ENCODE peak calls at places on chromosomes 13 and 19, in five cellular contexts. L is tibial artery, M is astrocyte of the spinal cord, T is astrocyte, O is transverse colon. Q is an unnamed sample.
A peak's percentile ranks its signal among the peaks of the same experiment; 100 is the strongest.

GRCh38 chr13:54484166-54484565 is 1455.6 kb downstream of the OLFM4 start:
- DNase-seq in O (no peak), M (no peak), L (no peak), T (no peak), Q (no peak)

GRCh38 chr19:14563989-14564650 is 7.7 kb downstream of the NDUFB7 start:
- DNase-seq in L (no peak), M (peak; percentile 9), O (no peak), T (no peak), Q (no peak)

GRCh38 chr13:107450931-107451330 is 764.4 kb downstream of the LIG4 start:
- DNase-seq in L (no peak), T (peak; percentile 99), O (no peak), M (peak; percentile 99), Q (peak; percentile 96)

GRCh38 chr13:113874177-113874576 is 10.3 kb upstream of the GAS6 start:
- DNase-seq in O (no peak), L (peak; percentile 55), M (no peak), T (no peak), Q (no peak)

GRCh38 chr19:41457241-41457640 is 14.3 kb downstream of the ERICH4 start:
- DNase-seq in L (no peak), O (no peak), T (no peak), M (no peak), Q (no peak)

GRCh38 chr19:11166281-11167142 is 10.9 kb upstream of the SPC24 start:
- DNase-seq in M (no peak), T (no peak), O (no peak), L (peak; percentile 83), Q (no peak)

GRCh38 chr13:39960206-39960605 is 304.7 kb downstream of the COG6 start:
- DNase-seq in L (no peak), T (no peak), O (no peak), M (no peak), Q (no peak)

GRCh38 chr19:36420961-36421748 is 2.7 kb upstream of the ZFP82 start:
- DNase-seq in T (peak; percentile 60), O (no peak), L (peak; percentile 64), M (peak; percentile 28), Q (no peak)

GRCh38 chr19:35756373-35757230 is at the start of gene HSPB6:
- DNase-seq in M (peak; percentile 92), L (peak; percentile 91), O (peak; percentile 42), T (peak; percentile 29), Q (no peak)

GRCh38 chr19:39382991-39383828 is 7.7 kb downstream of the PAF1 start:
- DNase-seq in M (no peak), T (no peak), O (no peak), L (no peak), Q (no peak)

GRCh38 chr19:39385629-39386411 is 5.1 kb downstream of the PAF1 start:
- DNase-seq in M (no peak), O (no peak), L (no peak), T (no peak), Q (no peak)

GRCh38 chr19:39381910-39382611 is 8.8 kb downstream of the PAF1 start:
- DNase-seq in M (no peak), L (no peak), T (no peak), O (no peak), Q (no peak)

GRCh38 chr19:39386557-39386956 is 4.3 kb downstream of the PAF1 start:
- DNase-seq in O (no peak), T (no peak), L (no peak), M (no peak), Q (no peak)

DNA sequence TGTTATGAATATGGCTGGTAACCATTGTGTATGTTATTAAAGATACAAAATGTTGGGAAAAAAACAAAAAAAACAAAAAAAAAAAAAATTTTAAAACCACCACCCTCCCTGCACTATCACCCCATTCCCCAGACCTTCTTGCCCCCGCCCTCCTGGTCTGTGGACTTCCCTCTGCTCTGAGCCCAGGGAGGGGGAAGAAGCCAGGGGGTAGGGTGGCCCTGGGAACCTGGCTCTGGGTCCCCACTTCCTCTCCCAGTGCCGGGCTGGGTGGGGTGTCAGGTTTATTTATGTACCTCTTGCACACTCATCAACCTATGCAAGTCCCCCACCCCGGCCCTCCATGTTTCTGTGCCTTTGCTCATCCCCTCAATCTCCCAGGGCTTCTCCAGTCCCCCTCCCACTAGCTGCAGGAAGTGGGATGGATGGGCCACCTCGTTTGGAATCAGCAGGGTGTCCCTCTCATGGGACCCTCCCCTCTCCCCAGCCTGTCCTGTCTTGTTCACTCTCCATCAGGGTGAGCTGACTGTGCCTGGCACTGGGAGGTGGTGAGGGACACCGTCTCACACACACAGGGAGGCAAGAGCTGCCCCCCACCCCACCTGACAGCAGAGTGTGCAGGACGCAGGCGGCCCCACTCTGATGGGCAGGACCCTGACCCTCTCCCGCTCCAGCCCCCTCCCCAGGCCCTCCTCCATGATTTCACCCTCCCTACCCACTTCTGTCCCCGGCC is 5.9 kb downstream of the PAF1 start:
- DNase-seq in O (no peak), T (no peak), M (no peak), L (no peak), Q (no peak)
- H3K4me3 ChIP-seq in O (no peak overlapping the region), T (no peak overlapping the region), M (no peak overlapping the region), L (no peak overlapping the region), Q (no peak overlapping the region)

DNA sequence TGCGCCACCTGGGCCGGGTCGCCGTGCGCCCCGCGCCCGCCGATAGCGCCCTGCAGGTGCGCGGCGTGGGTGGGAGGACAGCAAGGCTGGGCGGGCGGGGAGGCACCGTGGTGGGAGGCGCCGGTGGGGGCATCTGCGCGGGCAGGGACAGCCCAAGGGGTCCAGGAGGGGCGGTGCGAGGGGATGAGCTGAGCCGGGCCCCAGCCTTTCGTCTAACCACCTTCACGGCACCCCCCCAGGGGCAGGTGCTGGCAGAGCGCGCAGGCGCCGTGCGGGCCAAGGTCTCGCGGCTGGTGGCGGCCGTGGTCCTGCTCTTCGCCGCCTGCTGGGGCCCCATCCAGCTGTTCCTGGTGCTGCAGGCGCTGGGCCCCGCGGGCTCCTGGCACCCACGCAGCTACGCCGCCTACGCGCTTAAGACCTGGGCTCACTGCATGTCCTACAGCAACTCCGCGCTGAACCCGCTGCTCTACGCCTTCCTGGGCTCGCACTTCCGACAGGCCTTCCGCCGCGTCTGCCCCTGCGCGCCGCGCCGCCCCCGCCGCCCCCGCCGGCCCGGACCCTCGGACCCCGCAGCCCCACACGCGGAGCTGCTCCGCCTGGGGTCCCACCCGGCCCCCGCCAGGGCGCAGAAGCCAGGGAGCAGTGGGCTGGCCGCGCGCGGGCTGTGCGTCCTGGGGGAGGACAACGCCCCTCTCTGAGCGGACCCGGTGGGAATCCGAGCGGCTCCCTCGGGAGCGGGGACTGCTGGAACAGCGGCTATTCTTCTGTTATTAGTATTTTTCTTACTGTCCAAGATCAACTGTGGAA is 3.1 kb downstream of the KISS1R start:
- DNase-seq in L (no peak), M (no peak), T (no peak), O (no peak), Q (no peak)
- TF ChIP-seq CTCF in L (no peak), M (no peak), T (no peak), O (no peak), Q (no peak)

GRCh38 chr19:18282788-18283141 is 1.3 kb upstream of the JUND start:
- DNase-seq in M (no peak), L (no peak), T (no peak), O (peak; percentile 77), Q (no peak)
- H3K4me3 ChIP-seq in M (no peak overlapping the region), L (peak overlapping the region; percentile 52), T (peak overlapping the region; percentile 49), O (peak overlapping the region; percentile 48), Q (peak overlapping the region; percentile 60)

GRCh38 chr13:26255717-26256277 is 1.9 kb downstream of the CDK8 start:
- DNase-seq in M (peak; percentile 10), T (peak; percentile 2), O (no peak), L (no peak), Q (no peak)
- TF ChIP-seq CTCF in M (peak; percentile 30), T (peak; percentile 33), O (no peak), L (no peak), Q (peak; percentile 49)

DNA sequence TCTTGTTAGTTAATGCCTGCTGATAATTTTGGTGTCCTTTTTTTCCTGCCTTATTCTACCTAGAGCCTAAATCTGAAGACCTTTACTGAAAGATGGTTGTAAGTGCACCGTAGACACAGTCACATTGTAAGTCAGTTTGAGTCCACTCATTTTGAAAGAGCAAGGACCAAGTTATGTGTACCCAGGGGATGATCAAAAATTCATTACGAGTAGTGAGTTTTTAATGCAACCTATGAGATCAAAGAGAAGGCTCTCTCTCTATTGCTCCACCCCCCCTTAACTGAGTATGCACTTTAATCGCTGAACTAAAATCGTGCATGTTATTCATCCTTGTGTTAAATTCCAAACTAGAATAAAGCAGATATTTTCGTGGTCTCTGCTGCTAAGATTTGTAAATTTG is 1.8 kb downstream of the RAP2A start:
- DNase-seq in O (no peak), T (no peak), M (peak; percentile 23), L (no peak), Q (no peak)
- H3K4me3 ChIP-seq in O (peak overlapping the region; percentile 85), T (peak overlapping the region; percentile 87), M (peak overlapping the region; percentile 72), L (peak overlapping the region; percentile 74), Q (peak overlapping the region; percentile 80)

DNA sequence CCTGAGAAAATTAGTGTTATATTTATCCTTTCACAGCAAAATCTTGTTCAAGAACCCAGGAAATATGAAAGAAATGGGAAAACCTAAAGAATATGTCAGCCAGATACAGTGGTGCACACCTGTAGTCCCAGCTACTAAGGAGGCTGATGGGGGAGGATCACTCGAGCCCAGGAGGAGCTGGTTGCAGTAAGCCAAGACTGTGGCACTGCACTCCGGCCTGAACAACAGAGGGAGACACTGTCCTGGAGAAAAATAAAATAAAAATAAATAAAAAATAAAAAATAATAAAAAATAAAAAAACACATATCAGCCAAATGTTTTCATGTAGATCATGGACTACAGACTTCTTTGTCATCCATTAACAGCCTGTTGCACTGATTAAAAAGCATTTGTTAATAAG is 244.8 kb upstream of the KLHL1 start:
- DNase-seq in O (no peak), T (no peak), M (no peak), L (no peak), Q (no peak)
- TF ChIP-seq CTCF in O (peak; percentile 12), T (no peak), M (no peak), L (no peak), Q (no peak)

DNA sequence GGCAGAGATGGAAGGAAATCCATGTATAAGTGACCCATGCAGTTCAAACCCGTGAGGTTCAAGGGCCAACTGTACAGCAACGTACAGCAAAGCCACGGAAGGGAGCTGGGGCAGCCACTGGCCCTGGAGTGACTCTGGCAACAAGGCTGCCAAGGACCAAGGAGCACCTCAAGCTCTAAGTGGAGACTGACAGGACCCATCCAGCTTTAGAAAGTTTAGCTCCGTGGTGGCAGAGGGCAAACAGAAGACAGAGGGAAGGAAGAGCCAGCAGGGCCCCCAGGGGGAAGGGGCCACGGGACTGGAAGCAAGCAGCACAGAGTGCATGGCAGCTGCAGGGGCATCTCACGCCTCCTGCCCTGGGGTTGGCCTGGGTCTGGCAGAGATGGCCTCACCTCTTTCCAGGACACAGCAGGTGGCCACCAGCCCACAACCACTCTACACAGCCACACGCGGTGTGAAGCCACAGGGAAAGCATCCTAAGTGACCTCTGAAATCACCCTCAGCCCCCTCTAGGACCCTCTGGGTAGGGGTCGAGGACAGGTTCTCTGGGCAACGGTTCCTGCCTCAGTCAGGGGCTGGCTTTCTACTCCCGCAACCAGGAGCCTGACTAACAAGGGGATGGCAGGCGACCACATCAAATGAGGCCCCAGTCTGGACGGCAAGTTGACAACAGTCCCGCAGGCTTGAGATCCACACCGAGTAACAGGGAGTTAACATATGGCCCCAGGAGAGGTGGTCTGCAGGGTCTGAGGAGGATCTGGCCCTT is 3.8 kb downstream of the MIER2 start:
- DNase-seq in M (no peak), T (no peak), O (no peak), L (peak; percentile 53), Q (no peak)
- H3K4me3 ChIP-seq in M (no peak overlapping the region), T (no peak overlapping the region), O (no peak overlapping the region), L (no peak overlapping the region), Q (no peak overlapping the region)

GRCh38 chr19:58362272-58362994 is at the start of gene ZNF497:
- DNase-seq in O (peak; percentile 98), M (peak; percentile 97), L (peak; percentile 98), T (peak; percentile 87), Q (peak; percentile 88)
- TF ChIP-seq CTCF in O (no peak), M (no peak), L (peak; percentile 20), T (no peak), Q (no peak)